ENCODE peak calls at places on chromosomes 11 and 22, in nine cellular contexts. One of them, this sample, is unnamed.

GRCh38 chr22:24006914-24007214 is 1.6 kb upstream of the GSTT4 start:
- DNase-seq in testis: no peak
- DNase-seq in uterus: no peak
- DNase-seq in PC-3: no peak
- DNase-seq in fibroblast of lung: no peak
- DNase-seq in sigmoid colon: no peak
- DNase-seq in A549: no peak
- DNase-seq in heart right ventricle: no peak
- DNase-seq in gastrocnemius medialis: no peak
- DNase-seq in this sample: no peak

GRCh38 chr11:124758355-124759267 is 3.5 kb downstream of the ESAM start:
- DNase-seq in sigmoid colon: peak; percentile 82
- DNase-seq in uterus: peak; percentile 53
- DNase-seq in gastrocnemius medialis: peak; percentile 39
- DNase-seq in heart right ventricle: peak; percentile 70
- DNase-seq in A549: peak; percentile 81
- DNase-seq in PC-3: peak; percentile 51
- DNase-seq in fibroblast of lung: peak; percentile 55
- DNase-seq in testis: peak; percentile 82
- DNase-seq in this sample: no peak

GRCh38 chr11:87879118-87879517 is 296.1 kb downstream of the RAB38 start:
- DNase-seq in uterus: no peak
- DNase-seq in sigmoid colon: no peak
- DNase-seq in A549: no peak
- DNase-seq in gastrocnemius medialis: no peak
- DNase-seq in PC-3: peak; percentile 63
- DNase-seq in fibroblast of lung: no peak
- DNase-seq in testis: no peak
- DNase-seq in heart right ventricle: no peak
- DNase-seq in this sample: no peak

GRCh38 chr22:17104336-17104935 is 16.7 kb downstream of the TMEM121B start:
- DNase-seq in fibroblast of lung: no peak
- DNase-seq in sigmoid colon: peak; percentile 47
- DNase-seq in uterus: no peak
- DNase-seq in A549: no peak
- DNase-seq in testis: no peak
- DNase-seq in heart right ventricle: no peak
- DNase-seq in PC-3: no peak
- DNase-seq in gastrocnemius medialis: no peak
- DNase-seq in this sample: no peak

GRCh38 chr11:72446929-72447753 is 12.8 kb upstream of the CLPB start:
- DNase-seq in fibroblast of lung: peak; percentile 67
- DNase-seq in testis: no peak
- DNase-seq in gastrocnemius medialis: no peak
- DNase-seq in uterus: no peak
- DNase-seq in sigmoid colon: no peak
- DNase-seq in A549: peak; percentile 76
- DNase-seq in heart right ventricle: peak; percentile 25
- DNase-seq in PC-3: peak; percentile 83
- DNase-seq in this sample: no peak

GRCh38 chr11:78331711-78332110 is 85.9 kb downstream of the GAB2 start:
- DNase-seq in PC-3: no peak
- DNase-seq in uterus: no peak
- DNase-seq in heart right ventricle: no peak
- DNase-seq in fibroblast of lung: no peak
- DNase-seq in testis: no peak
- DNase-seq in gastrocnemius medialis: no peak
- DNase-seq in sigmoid colon: no peak
- DNase-seq in A549: no peak
- DNase-seq in this sample: no peak

GRCh38 chr11:1122356-1123002 is 35.3 kb upstream of the MUC5AC start:
- DNase-seq in gastrocnemius medialis: no peak
- DNase-seq in heart right ventricle: no peak
- DNase-seq in A549: no peak
- DNase-seq in PC-3: no peak
- DNase-seq in fibroblast of lung: no peak
- DNase-seq in uterus: no peak
- DNase-seq in testis: peak; percentile 12
- DNase-seq in sigmoid colon: peak; percentile 30
- DNase-seq in this sample: no peak

GRCh38 chr11:72588656-72589410 is 85.4 kb downstream of the PDE2A start:
- DNase-seq in PC-3: no peak
- DNase-seq in uterus: no peak
- DNase-seq in testis: no peak
- DNase-seq in sigmoid colon: peak; percentile 26
- DNase-seq in heart right ventricle: no peak
- DNase-seq in gastrocnemius medialis: no peak
- DNase-seq in A549: no peak
- DNase-seq in fibroblast of lung: no peak
- DNase-seq in this sample: no peak

GRCh38 chr11:2311456-2312201 is 9.8 kb downstream of the TSPAN32 start:
- DNase-seq in fibroblast of lung: no peak
- DNase-seq in sigmoid colon: no peak
- DNase-seq in heart right ventricle: no peak
- DNase-seq in PC-3: no peak
- DNase-seq in gastrocnemius medialis: no peak
- DNase-seq in A549: no peak
- DNase-seq in testis: no peak
- DNase-seq in uterus: no peak
- DNase-seq in this sample: no peak

GRCh38 chr11:42473116-42473515 is 838.7 kb upstream of the API5 start:
- DNase-seq in fibroblast of lung: no peak
- DNase-seq in gastrocnemius medialis: no peak
- DNase-seq in testis: no peak
- DNase-seq in PC-3: no peak
- DNase-seq in sigmoid colon: no peak
- DNase-seq in heart right ventricle: no peak
- DNase-seq in uterus: no peak
- DNase-seq in A549: no peak
- DNase-seq in this sample: no peak

GRCh38 chr11:976431-977160 is 50.9 kb downstream of the AP2A2 start:
- DNase-seq in gastrocnemius medialis: peak; percentile 22
- DNase-seq in A549: no peak
- DNase-seq in uterus: no peak
- DNase-seq in testis: peak; percentile 71
- DNase-seq in fibroblast of lung: peak; percentile 63
- DNase-seq in sigmoid colon: no peak
- DNase-seq in heart right ventricle: no peak
- DNase-seq in PC-3: no peak
- DNase-seq in this sample: no peak

GRCh38 chr11:5992604-5993251 is 5.9 kb upstream of the OR52L1 start:
- DNase-seq in PC-3: peak; percentile 33
- DNase-seq in A549: peak; percentile 37
- DNase-seq in uterus: no peak
- DNase-seq in testis: no peak
- DNase-seq in gastrocnemius medialis: no peak
- DNase-seq in heart right ventricle: no peak
- DNase-seq in sigmoid colon: no peak
- DNase-seq in fibroblast of lung: peak; percentile 0
- DNase-seq in this sample: no peak

GRCh38 chr11:34548278-34548677 is 34.7 kb upstream of the ELF5 start:
- DNase-seq in PC-3: no peak
- DNase-seq in heart right ventricle: no peak
- DNase-seq in uterus: no peak
- DNase-seq in A549: no peak
- DNase-seq in sigmoid colon: no peak
- DNase-seq in fibroblast of lung: no peak
- DNase-seq in gastrocnemius medialis: no peak
- DNase-seq in testis: no peak
- DNase-seq in this sample: peak; percentile 53

GRCh38 chr11:62343822-62344609 is 6.8 kb downstream of the ASRGL1 start:
- DNase-seq in PC-3: no peak
- DNase-seq in sigmoid colon: no peak
- DNase-seq in gastrocnemius medialis: no peak
- DNase-seq in fibroblast of lung: no peak
- DNase-seq in testis: no peak
- DNase-seq in heart right ventricle: no peak
- DNase-seq in A549: no peak
- DNase-seq in uterus: no peak
- DNase-seq in this sample: no peak

GRCh38 chr11:94731921-94732601 is 36.1 kb upstream of the AMOTL1 start:
- DNase-seq in testis: no peak
- DNase-seq in gastrocnemius medialis: peak; percentile 30
- DNase-seq in PC-3: peak; percentile 90
- DNase-seq in sigmoid colon: peak; percentile 65
- DNase-seq in uterus: peak; percentile 34
- DNase-seq in heart right ventricle: peak; percentile 31
- DNase-seq in fibroblast of lung: peak; percentile 74
- DNase-seq in A549: peak; percentile 75
- DNase-seq in this sample: no peak

GRCh38 chr11:76280882-76281557 is 74.7 kb upstream of the WNT11 start:
- DNase-seq in sigmoid colon: no peak
- DNase-seq in A549: no peak
- DNase-seq in PC-3: no peak
- DNase-seq in heart right ventricle: no peak
- DNase-seq in gastrocnemius medialis: no peak
- DNase-seq in uterus: no peak
- DNase-seq in testis: no peak
- DNase-seq in fibroblast of lung: no peak
- DNase-seq in this sample: no peak

GRCh38 chr11:93784935-93785360 is 866 bp downstream of the MED17 start:
- DNase-seq in gastrocnemius medialis: no peak
- DNase-seq in uterus: no peak
- DNase-seq in heart right ventricle: no peak
- DNase-seq in fibroblast of lung: peak; percentile 18
- DNase-seq in PC-3: no peak
- DNase-seq in testis: no peak
- DNase-seq in sigmoid colon: no peak
- DNase-seq in A549: no peak
- DNase-seq in this sample: no peak

GRCh38 chr11:28910926-28911325 is 802.7 kb downstream of the METTL15 start:
- DNase-seq in gastrocnemius medialis: no peak
- DNase-seq in heart right ventricle: no peak
- DNase-seq in sigmoid colon: no peak
- DNase-seq in fibroblast of lung: peak; percentile 11
- DNase-seq in uterus: no peak
- DNase-seq in testis: no peak
- DNase-seq in A549: no peak
- DNase-seq in PC-3: no peak
- DNase-seq in this sample: no peak

GRCh38 chr11:35852056-35852455 is 91.8 kb upstream of the LDLRAD3 start:
- DNase-seq in heart right ventricle: peak; percentile 17
- DNase-seq in testis: no peak
- DNase-seq in gastrocnemius medialis: peak; percentile 30
- DNase-seq in PC-3: no peak
- DNase-seq in A549: no peak
- DNase-seq in fibroblast of lung: no peak
- DNase-seq in sigmoid colon: peak; percentile 69
- DNase-seq in uterus: no peak
- DNase-seq in this sample: peak; percentile 71
- TF ChIP-seq CTCF in heart right ventricle: no peak
- TF ChIP-seq CTCF in testis: no peak
- TF ChIP-seq CTCF in gastrocnemius medialis: no peak
- TF ChIP-seq CTCF in PC-3: no peak
- TF ChIP-seq CTCF in A549: no peak
- TF ChIP-seq CTCF in fibroblast of lung: no peak
- TF ChIP-seq CTCF in sigmoid colon: no peak
- TF ChIP-seq CTCF in uterus: no peak
- TF ChIP-seq CTCF in this sample: no peak

GRCh38 chr22:50193621-50194020 is 7.2 kb upstream of the SELENOO start:
- DNase-seq in gastrocnemius medialis: no peak
- DNase-seq in uterus: no peak
- DNase-seq in PC-3: no peak
- DNase-seq in sigmoid colon: no peak
- DNase-seq in fibroblast of lung: no peak
- DNase-seq in heart right ventricle: no peak
- DNase-seq in testis: no peak
- DNase-seq in A549: no peak
- DNase-seq in this sample: no peak
- H3K4me3 ChIP-seq in gastrocnemius medialis: no peak overlapping the region
- H3K4me3 ChIP-seq in uterus: no peak overlapping the region
- H3K4me3 ChIP-seq in PC-3: no peak overlapping the region
- H3K4me3 ChIP-seq in sigmoid colon: no peak overlapping the region
- H3K4me3 ChIP-seq in fibroblast of lung: no peak overlapping the region
- H3K4me3 ChIP-seq in heart right ventricle: no peak overlapping the region
- H3K4me3 ChIP-seq in testis: no peak overlapping the region
- H3K4me3 ChIP-seq in A549: no peak overlapping the region
- H3K4me3 ChIP-seq in this sample: no peak overlapping the region

GRCh38 chr11:66289548-66290331 is 797 bp upstream of the YIF1A start:
- DNase-seq in uterus: no peak
- DNase-seq in fibroblast of lung: no peak
- DNase-seq in testis: peak; percentile 77
- DNase-seq in PC-3: peak; percentile 22
- DNase-seq in sigmoid colon: no peak
- DNase-seq in heart right ventricle: peak; percentile 78
- DNase-seq in gastrocnemius medialis: no peak
- DNase-seq in A549: no peak
- DNase-seq in this sample: peak; percentile 87
- H3K27ac ChIP-seq in uterus: peak overlapping the region; percentile 98
- H3K27ac ChIP-seq in fibroblast of lung: peak overlapping the region; percentile 95
- H3K27ac ChIP-seq in testis: peak overlapping the region; percentile 84
- H3K27ac ChIP-seq in PC-3: peak overlapping the region; percentile 60
- H3K27ac ChIP-seq in sigmoid colon: peak overlapping the region; percentile 95
- H3K27ac ChIP-seq in heart right ventricle: peak overlapping the region; percentile 92
- H3K27ac ChIP-seq in gastrocnemius medialis: peak overlapping the region; percentile 92
- H3K27ac ChIP-seq in A549: peak overlapping the region; percentile 79
- H3K27ac ChIP-seq in this sample: peak overlapping the region; percentile 96

GRCh38 chr11:31120428-31120827 is 249.1 kb downstream of the DCDC1 start:
- DNase-seq in sigmoid colon: no peak
- DNase-seq in gastrocnemius medialis: no peak
- DNase-seq in fibroblast of lung: no peak
- DNase-seq in A549: no peak
- DNase-seq in heart right ventricle: no peak
- DNase-seq in testis: no peak
- DNase-seq in PC-3: no peak
- DNase-seq in uterus: no peak
- DNase-seq in this sample: no peak
- TF ChIP-seq CTCF in sigmoid colon: no peak
- TF ChIP-seq CTCF in gastrocnemius medialis: no peak
- TF ChIP-seq CTCF in fibroblast of lung: no peak
- TF ChIP-seq CTCF in A549: no peak
- TF ChIP-seq CTCF in heart right ventricle: no peak
- TF ChIP-seq CTCF in testis: no peak
- TF ChIP-seq CTCF in PC-3: no peak
- TF ChIP-seq CTCF in uterus: no peak
- TF ChIP-seq CTCF in this sample: no peak